ENCODE peak calls at places on chromosomes 11 and 22, in six cellular contexts. One of them, this sample, is unnamed.

GRCh38 chr11:40403321-40403720 is 1056.1 kb downstream of the LRRC4C start:
- DNase-seq in neural crest cell: no peak
- DNase-seq in ascending aorta: no peak
- DNase-seq in spleen: no peak
- DNase-seq in transverse colon: no peak
- DNase-seq in fibroblast of pulmonary artery: no peak
- DNase-seq in this sample: no peak

GRCh38 chr11:112410325-112410724 is 149.7 kb upstream of the PLET1 start:
- DNase-seq in neural crest cell: no peak
- DNase-seq in transverse colon: no peak
- DNase-seq in ascending aorta: no peak
- DNase-seq in fibroblast of pulmonary artery: no peak
- DNase-seq in spleen: no peak
- DNase-seq in this sample: no peak

GRCh38 chr11:44453213-44453612 is 112.2 kb upstream of the CD82 start:
- DNase-seq in ascending aorta: no peak
- DNase-seq in spleen: no peak
- DNase-seq in transverse colon: no peak
- DNase-seq in neural crest cell: no peak
- DNase-seq in fibroblast of pulmonary artery: no peak
- DNase-seq in this sample: peak

GRCh38 chr11:109425554-109425953 is 3.6 kb downstream of the C11orf87 start:
- DNase-seq in transverse colon: no peak
- DNase-seq in fibroblast of pulmonary artery: no peak
- DNase-seq in ascending aorta: no peak
- DNase-seq in neural crest cell: no peak
- DNase-seq in spleen: no peak
- DNase-seq in this sample: no peak

GRCh38 chr11:77395460-77396175 is 78.3 kb downstream of the PAK1 start:
- DNase-seq in neural crest cell: no peak
- DNase-seq in spleen: no peak
- DNase-seq in transverse colon: no peak
- DNase-seq in ascending aorta: no peak
- DNase-seq in fibroblast of pulmonary artery: no peak
- DNase-seq in this sample: no peak

GRCh38 chr11:44598831-44599230 is 33.4 kb downstream of the CD82 start:
- DNase-seq in fibroblast of pulmonary artery: no peak
- DNase-seq in ascending aorta: no peak
- DNase-seq in spleen: no peak
- DNase-seq in neural crest cell: no peak
- DNase-seq in transverse colon: no peak
- DNase-seq in this sample: no peak

GRCh38 chr22:49533886-49534285 is 293.8 kb downstream of the BRD1 start:
- DNase-seq in ascending aorta: no peak
- DNase-seq in spleen: peak
- DNase-seq in fibroblast of pulmonary artery: no peak
- DNase-seq in neural crest cell: no peak
- DNase-seq in transverse colon: no peak
- DNase-seq in this sample: peak

GRCh38 chr22:36227396-36227795 is 11.9 kb downstream of the APOL2 start:
- DNase-seq in fibroblast of pulmonary artery: no peak
- DNase-seq in transverse colon: no peak
- DNase-seq in spleen: no peak
- DNase-seq in neural crest cell: no peak
- DNase-seq in ascending aorta: no peak
- DNase-seq in this sample: no peak

GRCh38 chr11:32888805-32889204 is 3.8 kb upstream of the QSER1 start:
- DNase-seq in transverse colon: no peak
- DNase-seq in spleen: no peak
- DNase-seq in ascending aorta: no peak
- DNase-seq in fibroblast of pulmonary artery: peak
- DNase-seq in neural crest cell: no peak
- DNase-seq in this sample: no peak

GRCh38 chr11:70761906-70762196 is 363.5 kb downstream of the CTTN start:
- DNase-seq in transverse colon: no peak
- DNase-seq in ascending aorta: no peak
- DNase-seq in neural crest cell: no peak
- DNase-seq in fibroblast of pulmonary artery: no peak
- DNase-seq in spleen: no peak
- DNase-seq in this sample: no peak

GRCh38 chr11:66958956-66959274 is 732 bp upstream of the PC start:
- DNase-seq in ascending aorta: no peak
- DNase-seq in spleen: no peak
- DNase-seq in transverse colon: no peak
- DNase-seq in fibroblast of pulmonary artery: no peak
- DNase-seq in neural crest cell: no peak
- DNase-seq in this sample: no peak

GRCh38 chr22:48869161-48869560 is 958.5 kb downstream of the BRD1 start:
- DNase-seq in transverse colon: no peak
- DNase-seq in neural crest cell: no peak
- DNase-seq in fibroblast of pulmonary artery: no peak
- DNase-seq in spleen: peak
- DNase-seq in ascending aorta: no peak
- DNase-seq in this sample: no peak

GRCh38 chr11:76208829-76209670 is 2.7 kb upstream of the WNT11 start:
- DNase-seq in ascending aorta: no peak
- DNase-seq in fibroblast of pulmonary artery: peak
- DNase-seq in transverse colon: peak
- DNase-seq in spleen: peak
- DNase-seq in neural crest cell: peak
- DNase-seq in this sample: no peak

GRCh38 chr11:44805596-44805995 is 78.8 kb downstream of the TSPAN18 start:
- DNase-seq in neural crest cell: no peak
- DNase-seq in transverse colon: no peak
- DNase-seq in fibroblast of pulmonary artery: no peak
- DNase-seq in spleen: no peak
- DNase-seq in ascending aorta: no peak
- DNase-seq in this sample: no peak

GRCh38 chr11:1442163-1442562 is 44.4 kb downstream of the MOB2 start:
- DNase-seq in ascending aorta: no peak
- DNase-seq in spleen: no peak
- DNase-seq in transverse colon: no peak
- DNase-seq in neural crest cell: peak
- DNase-seq in fibroblast of pulmonary artery: peak
- DNase-seq in this sample: no peak

GRCh38 chr11:61004841-61005240 is 33.4 kb downstream of the CD6 start:
- DNase-seq in spleen: no peak
- DNase-seq in transverse colon: no peak
- DNase-seq in ascending aorta: no peak
- DNase-seq in fibroblast of pulmonary artery: peak
- DNase-seq in neural crest cell: no peak
- DNase-seq in this sample: no peak

GRCh38 chr11:115145316-115145715 is 358.9 kb downstream of the CADM1 start:
- DNase-seq in spleen: no peak
- DNase-seq in ascending aorta: no peak
- DNase-seq in transverse colon: no peak
- DNase-seq in fibroblast of pulmonary artery: no peak
- DNase-seq in neural crest cell: no peak
- DNase-seq in this sample: no peak

GRCh38 chr11:66479741-66480115 is 506 bp upstream of the DPP3 start:
- DNase-seq in spleen: no peak
- DNase-seq in ascending aorta: no peak
- DNase-seq in fibroblast of pulmonary artery: no peak
- DNase-seq in neural crest cell: no peak
- DNase-seq in transverse colon: no peak
- DNase-seq in this sample: peak

GRCh38 chr11:70381872-70382842 is 16.2 kb upstream of the CTTN start:
- DNase-seq in spleen: no peak
- DNase-seq in neural crest cell: no peak
- DNase-seq in ascending aorta: no peak
- DNase-seq in fibroblast of pulmonary artery: peak
- DNase-seq in transverse colon: no peak
- DNase-seq in this sample: no peak

GRCh38 chr11:122754553-122755322 is 83.6 kb upstream of the CRTAM start:
- DNase-seq in fibroblast of pulmonary artery: peak
- DNase-seq in ascending aorta: no peak
- DNase-seq in transverse colon: peak
- DNase-seq in neural crest cell: no peak
- DNase-seq in spleen: no peak
- DNase-seq in this sample: no peak

GRCh38 chr22:21446128-21446826 is 20.9 kb upstream of the TMEM191C start:
- DNase-seq in transverse colon: no peak
- DNase-seq in fibroblast of pulmonary artery: no peak
- DNase-seq in spleen: peak
- DNase-seq in neural crest cell: no peak
- DNase-seq in ascending aorta: no peak
- DNase-seq in this sample: peak

GRCh38 chr22:47341464-47341863 is 579.0 kb downstream of the TBC1D22A start:
- DNase-seq in neural crest cell: no peak
- DNase-seq in spleen: no peak
- DNase-seq in fibroblast of pulmonary artery: no peak
- DNase-seq in ascending aorta: no peak
- DNase-seq in transverse colon: no peak
- DNase-seq in this sample: peak
- TF ChIP-seq CTCF in neural crest cell: no peak
- TF ChIP-seq CTCF in spleen: no peak
- TF ChIP-seq CTCF in fibroblast of pulmonary artery: no peak
- TF ChIP-seq CTCF in ascending aorta: no peak
- TF ChIP-seq CTCF in transverse colon: no peak
- TF ChIP-seq CTCF in this sample: no peak

GRCh38 chr11:68727783-68728182 is 23.5 kb downstream of the TESMIN start:
- DNase-seq in spleen: no peak
- DNase-seq in fibroblast of pulmonary artery: peak
- DNase-seq in ascending aorta: no peak
- DNase-seq in transverse colon: no peak
- DNase-seq in neural crest cell: no peak
- DNase-seq in this sample: no peak
- TF ChIP-seq CTCF in spleen: no peak
- TF ChIP-seq CTCF in fibroblast of pulmonary artery: peak
- TF ChIP-seq CTCF in ascending aorta: no peak
- TF ChIP-seq CTCF in transverse colon: no peak
- TF ChIP-seq CTCF in neural crest cell: no peak
- TF ChIP-seq CTCF in this sample: no peak

GRCh38 chr22:24156146-24156914 is 25.0 kb upstream of the SUSD2 start:
- DNase-seq in fibroblast of pulmonary artery: peak
- DNase-seq in spleen: peak
- DNase-seq in neural crest cell: no peak
- DNase-seq in ascending aorta: no peak
- DNase-seq in transverse colon: peak
- DNase-seq in this sample: no peak

GRCh38 chr22:24156915-24157782 is 24.1 kb upstream of the SUSD2 start:
- DNase-seq in spleen: peak
- DNase-seq in transverse colon: peak
- DNase-seq in ascending aorta: peak
- DNase-seq in fibroblast of pulmonary artery: peak
- DNase-seq in neural crest cell: peak
- DNase-seq in this sample: peak

GRCh38 chr22:24153959-24154358 is 27.3 kb upstream of the SUSD2 start:
- DNase-seq in fibroblast of pulmonary artery: no peak
- DNase-seq in transverse colon: no peak
- DNase-seq in neural crest cell: no peak
- DNase-seq in spleen: no peak
- DNase-seq in ascending aorta: no peak
- DNase-seq in this sample: no peak

GRCh38 chr22:24154826-24155225 is 26.5 kb upstream of the SUSD2 start:
- DNase-seq in transverse colon: no peak
- DNase-seq in spleen: no peak
- DNase-seq in fibroblast of pulmonary artery: no peak
- DNase-seq in ascending aorta: no peak
- DNase-seq in neural crest cell: no peak
- DNase-seq in this sample: no peak

DNA sequence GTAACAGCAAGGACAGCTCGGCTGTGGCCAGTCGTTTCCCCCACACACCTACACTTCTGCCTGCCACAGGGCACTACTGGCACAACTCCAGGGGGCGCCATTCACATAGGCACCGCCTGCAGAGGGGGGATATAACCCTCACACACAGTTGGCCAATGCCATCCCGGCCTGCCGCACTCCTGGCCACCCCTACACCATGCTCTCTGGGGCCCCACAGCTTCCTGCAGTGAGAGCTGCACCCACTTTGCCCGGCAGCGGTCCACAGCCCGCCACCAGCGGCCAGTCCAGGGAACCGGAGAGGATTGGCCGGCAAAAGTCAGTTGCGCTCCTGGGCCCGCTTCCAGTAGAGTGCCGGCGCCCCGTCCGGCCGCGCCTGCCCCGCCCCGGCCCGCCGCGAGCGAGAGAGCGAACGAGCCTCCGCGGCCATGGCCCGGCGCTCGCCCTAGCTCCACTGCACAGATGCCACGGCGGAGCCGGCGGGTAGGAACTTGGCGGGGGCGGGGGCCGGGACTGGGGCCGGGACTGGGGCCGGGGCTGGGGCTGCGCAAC is 25.6 kb upstream of the SUSD2 start:
- DNase-seq in ascending aorta: peak
- DNase-seq in transverse colon: peak
- DNase-seq in spleen: peak
- DNase-seq in neural crest cell: peak
- DNase-seq in fibroblast of pulmonary artery: peak
- DNase-seq in this sample: peak
- TF ChIP-seq CTCF in ascending aorta: peak
- TF ChIP-seq CTCF in transverse colon: peak
- TF ChIP-seq CTCF in spleen: peak
- TF ChIP-seq CTCF in neural crest cell: peak
- TF ChIP-seq CTCF in fibroblast of pulmonary artery: peak
- TF ChIP-seq CTCF in this sample: no peak

GRCh38 chr11:31512117-31512516 is 2.5 kb downstream of the ELP4 start:
- DNase-seq in spleen: no peak
- DNase-seq in fibroblast of pulmonary artery: no peak
- DNase-seq in ascending aorta: no peak
- DNase-seq in neural crest cell: no peak
- DNase-seq in transverse colon: no peak
- DNase-seq in this sample: no peak

GRCh38 chr11:31509017-31509411 is 408 bp downstream of the IMMP1L start:
- DNase-seq in neural crest cell: no peak
- DNase-seq in transverse colon: no peak
- DNase-seq in ascending aorta: no peak
- DNase-seq in spleen: no peak
- DNase-seq in fibroblast of pulmonary artery: no peak
- DNase-seq in this sample: no peak

DNA sequence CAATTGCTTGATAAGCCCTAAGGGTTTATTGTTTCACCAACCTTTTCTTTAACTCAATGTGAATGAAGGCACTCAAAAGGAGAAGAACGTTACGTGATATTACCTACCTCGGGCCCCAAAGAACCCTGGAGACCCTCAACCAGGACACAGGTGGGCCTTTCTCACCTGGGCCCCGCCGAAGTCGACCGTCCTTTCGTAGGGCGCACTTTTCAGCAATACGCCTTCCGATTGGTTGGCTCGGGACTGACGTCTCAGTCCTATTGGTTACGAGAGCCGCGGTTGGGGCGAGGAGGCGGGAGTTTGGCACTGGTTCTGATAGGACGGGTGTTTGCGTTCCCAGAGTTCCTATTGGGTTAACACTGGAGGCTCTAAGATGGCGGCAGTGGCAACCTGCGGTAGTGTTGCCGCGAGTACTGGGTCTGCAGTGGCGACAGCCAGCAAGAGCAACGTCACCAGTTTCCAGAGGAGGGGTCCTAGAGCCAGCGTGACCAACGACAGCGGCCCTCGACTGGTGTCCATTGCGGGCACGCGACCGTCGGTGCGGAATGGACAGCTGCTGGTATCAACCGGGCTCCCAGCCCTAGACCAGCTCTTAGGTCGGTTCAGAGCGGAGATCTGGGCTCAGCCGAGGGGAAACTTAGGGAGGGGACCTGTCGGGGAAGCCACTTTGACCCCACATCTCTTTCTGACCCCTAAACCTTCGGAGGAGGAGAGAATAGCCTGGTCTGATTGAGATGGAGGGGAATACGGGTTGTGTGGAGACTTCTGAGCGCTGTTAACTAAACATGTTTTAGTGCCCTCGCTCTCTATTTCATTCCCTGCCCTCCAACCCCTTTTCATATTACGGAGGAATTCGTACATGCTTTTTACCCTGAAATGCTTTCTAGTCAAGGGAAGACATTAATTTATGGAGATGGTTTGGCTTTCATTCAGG is at the start of the genes ELP4 and IMMP1L:
- DNase-seq in transverse colon: peak
- DNase-seq in neural crest cell: peak
- DNase-seq in ascending aorta: peak
- DNase-seq in spleen: peak
- DNase-seq in fibroblast of pulmonary artery: peak
- DNase-seq in this sample: peak
- TF ChIP-seq CTCF in transverse colon: no peak
- TF ChIP-seq CTCF in neural crest cell: no peak
- TF ChIP-seq CTCF in ascending aorta: no peak
- TF ChIP-seq CTCF in spleen: no peak
- TF ChIP-seq CTCF in fibroblast of pulmonary artery: no peak
- TF ChIP-seq CTCF in this sample: no peak